ENCODE peak calls at places on chromosome 15, in five cellular contexts. Y, T, C, O and K are unnamed samples.

GRCh38 chr15:80890341-80890972 is 99.2 kb downstream of the MESD start:
- DNase-seq in T (no peak), O (no peak), C (no peak), Y (no peak), K (no peak)

GRCh38 chr15:61226313-61227250 is 2.5 kb downstream of the RORA start:
- DNase-seq in Y (no peak), O (no peak), C (no peak), T (no peak), K (peak)

GRCh38 chr15:95770191-95770590 is 560.3 kb upstream of the NR2F2 start:
- DNase-seq in C (no peak), Y (no peak), O (no peak), T (no peak), K (peak)

GRCh38 chr15:48340111-48340510 is 8.9 kb downstream of the DUT start:
- DNase-seq in C (no peak), Y (no peak), O (no peak), T (no peak), K (no peak)

GRCh38 chr15:80660114-80660513 is 35.0 kb upstream of the ABHD17C start:
- DNase-seq in T (no peak), O (no peak), Y (peak), C (peak), K (peak)

GRCh38 chr15:97875513-97876285 is 84.8 kb upstream of the ARRDC4 start:
- DNase-seq in C (no peak), T (peak), Y (no peak), O (no peak), K (peak)

GRCh38 chr15:72785452-72786243 is 2.1 kb upstream of the ADPGK start:
- DNase-seq in C (no peak), O (no peak), T (no peak), Y (no peak), K (no peak)

GRCh38 chr15:20645956-20646355 is 104.4 kb upstream of the GOLGA6L6 start:
- DNase-seq in C (no peak), Y (no peak), T (no peak), O (peak), K (no peak)

GRCh38 chr15:29674661-29675533 is 147.4 kb downstream of the TJP1 start:
- DNase-seq in Y (peak), C (peak), T (peak), O (no peak), K (peak)

GRCh38 chr15:57440799-57441198 is 64.5 kb downstream of the CGNL1 start:
- DNase-seq in C (no peak), O (no peak), T (no peak), Y (no peak), K (no peak)

GRCh38 chr15:66269326-66270090 is 16.0 kb upstream of the MEGF11 start:
- DNase-seq in O (no peak), Y (no peak), C (no peak), T (peak), K (peak)

GRCh38 chr15:31887246-31887645 is 143.1 kb upstream of the CHRNA7 start:
- DNase-seq in O (no peak), Y (no peak), T (no peak), C (no peak), K (peak)

GRCh38 chr15:47715856-47716445 is 1.4 kb upstream of the SEMA6D start:
- DNase-seq in Y (no peak), O (no peak), C (no peak), T (no peak), K (no peak)

GRCh38 chr15:35626531-35626930 is 80.6 kb upstream of the DPH6 start:
- DNase-seq in O (no peak), T (no peak), Y (no peak), C (no peak), K (no peak)

GRCh38 chr15:84611631-84612030 is 10.8 kb downstream of the ZSCAN2 start:
- DNase-seq in T (no peak), C (no peak), O (no peak), Y (no peak), K (no peak)

GRCh38 chr15:63407612-63408011 is 26.0 kb upstream of the CA12 start:
- DNase-seq in T (no peak), Y (no peak), O (no peak), C (no peak), K (no peak)

GRCh38 chr15:99347609-99348008 is 96.3 kb downstream of the LRRC28 start:
- DNase-seq in C (no peak), T (no peak), Y (no peak), O (no peak), K (no peak)

GRCh38 chr15:75583689-75584088 is 4.6 kb upstream of the PTPN9 start:
- DNase-seq in C (no peak), T (no peak), Y (no peak), O (no peak), K (no peak)

GRCh38 chr15:39118510-39118909 is 462.4 kb upstream of the THBS1 start:
- DNase-seq in Y (no peak), O (no peak), C (no peak), T (no peak), K (no peak)

GRCh38 chr15:92611150-92611549 is 44.4 kb downstream of the FAM174B start:
- DNase-seq in Y (no peak), O (no peak), C (no peak), T (no peak), K (no peak)

GRCh38 chr15:66703540-66703941 is 1.5 kb downstream of the SMAD6 start:
- DNase-seq in T (no peak), C (no peak), O (no peak), Y (no peak), K (peak)

GRCh38 chr15:52383100-52383588 is 87.5 kb upstream of the MYO5C start:
- DNase-seq in O (peak), T (no peak), Y (no peak), C (no peak), K (no peak)

GRCh38 chr15:27645672-27646071 is 453.4 kb downstream of the OCA2 start:
- DNase-seq in Y (no peak), T (no peak), O (no peak), C (no peak), K (peak)

GRCh38 chr15:83871808-83872559 is 218.1 kb downstream of the ADAMTSL3 start:
- DNase-seq in Y (no peak), C (no peak), T (peak), O (peak), K (no peak)

GRCh38 chr15:48796930-48797329 is 13.9 kb downstream of the CEP152 start:
- DNase-seq in Y (no peak), T (no peak), O (peak), C (no peak), K (no peak)

GRCh38 chr15:60651734-60652141 is 172.8 kb upstream of the ICE2 start:
- DNase-seq in C (no peak), O (peak), T (no peak), Y (no peak), K (peak)

GRCh38 chr15:32089851-32090359 is 59.6 kb downstream of the CHRNA7 start:
- DNase-seq in T (no peak), O (no peak), Y (no peak), C (no peak), K (peak)

GRCh38 chr15:56869573-56869972 is 48.9 kb upstream of the TCF12 start:
- DNase-seq in C (no peak), O (no peak), Y (no peak), T (peak), K (peak)

GRCh38 chr15:36502509-36502908 is 76.9 kb upstream of the CDIN1 start:
- DNase-seq in O (no peak), Y (no peak), T (no peak), C (no peak), K (no peak)

GRCh38 chr15:25235391-25235790 is 203.4 kb downstream of the UBE3A start:
- DNase-seq in O (no peak), C (no peak), Y (no peak), T (no peak), K (no peak)

GRCh38 chr15:44530653-44531052 is 6.3 kb upstream of the EIF3J start:
- DNase-seq in T (no peak), C (no peak), O (no peak), Y (no peak), K (no peak)

GRCh38 chr15:78284758-78285157 is 14.7 kb downstream of the SKIC8 start:
- DNase-seq in O (no peak), C (no peak), Y (no peak), T (no peak), K (no peak)

GRCh38 chr15:78282324-78282723 is 17.1 kb downstream of the SKIC8 start:
- DNase-seq in C (no peak), Y (no peak), T (no peak), O (no peak), K (no peak)

GRCh38 chr15:78276032-78276943 is 11.9 kb downstream of the DNAJA4 start:
- DNase-seq in O (no peak), Y (no peak), T (peak), C (no peak), K (no peak)

DNA sequence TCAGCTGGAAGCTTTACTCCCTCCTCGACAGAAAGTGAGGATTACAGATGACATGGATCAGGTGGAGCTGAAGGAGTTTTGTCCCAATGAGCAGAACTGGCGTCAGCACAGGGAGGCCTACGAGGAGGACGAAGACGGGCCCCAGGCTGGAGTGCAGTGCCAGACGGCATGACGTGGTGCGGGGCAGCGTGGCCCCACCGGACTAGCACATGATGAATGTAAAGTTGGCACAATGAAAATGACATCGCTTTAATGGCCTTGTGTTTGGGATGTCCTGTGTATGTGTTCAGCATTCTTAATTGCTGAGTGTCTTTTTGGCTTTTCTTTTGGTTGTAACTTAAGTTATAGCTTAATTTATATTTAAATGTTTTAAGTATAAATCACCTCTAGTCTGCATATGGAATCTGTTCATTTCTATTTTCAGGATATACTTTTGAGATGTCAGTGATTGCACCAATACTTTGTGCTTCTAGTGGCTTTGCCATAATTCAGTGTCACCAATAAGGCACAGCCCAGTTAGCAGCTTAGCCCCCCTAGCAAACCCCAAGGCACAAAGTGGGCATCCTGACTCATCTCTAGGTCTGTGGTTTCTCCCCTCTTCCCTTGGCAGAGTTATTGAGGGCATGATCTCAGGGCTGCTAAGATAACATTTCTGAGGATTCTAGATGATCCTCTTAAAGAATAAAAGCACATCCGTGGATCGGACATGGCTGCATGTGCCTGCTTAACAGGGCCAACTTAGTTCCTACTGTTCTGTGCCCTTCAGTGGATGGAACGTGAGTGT is 16.1 kb downstream of the DNAJA4 start:
- DNase-seq in Y (no peak), O (no peak), T (no peak), C (no peak), K (no peak)
- TF ChIP-seq REST in Y (no peak), O (no peak), T (no peak), C (no peak), K (no peak)

GRCh38 chr15:40843885-40844542 is at the start of gene SPINT1:
- DNase-seq in C (no peak), Y (no peak), O (no peak), T (peak), K (peak)
- TF ChIP-seq JUNB in C (no peak), Y (no peak), O (no peak), T (no peak), K (no peak)

DNA sequence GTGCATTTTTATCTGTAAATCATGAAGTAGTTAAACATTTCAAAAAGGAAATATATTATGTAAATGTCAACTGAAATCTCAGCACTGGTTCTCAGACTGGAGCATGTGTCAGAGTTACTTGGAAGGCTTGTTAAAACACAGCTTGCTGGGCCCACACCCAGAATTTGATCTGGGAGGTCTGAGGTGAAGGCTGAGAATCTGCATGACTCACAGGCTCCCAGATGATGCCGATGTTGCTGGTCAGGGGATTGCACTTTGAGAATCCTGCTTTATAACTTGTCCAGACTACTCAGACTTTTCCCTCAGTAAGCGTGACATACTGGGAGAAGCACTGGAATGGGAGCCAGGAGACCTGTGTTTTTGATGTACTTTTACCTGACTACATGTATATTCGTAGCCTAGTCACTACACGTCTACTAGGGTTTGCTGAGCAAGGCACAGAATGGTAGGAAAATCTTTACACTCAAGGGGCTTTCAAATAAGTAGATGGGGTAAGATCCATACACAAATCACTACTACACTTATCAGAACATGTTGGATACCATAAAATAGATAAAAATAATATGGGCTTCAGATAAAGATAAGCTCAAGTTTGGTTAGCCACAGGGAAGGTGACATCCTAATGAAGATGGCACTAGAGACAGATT is 77.1 kb upstream of the MEX3B start:
- DNase-seq in Y (peak), O (no peak), C (no peak), T (no peak), K (no peak)
- TF ChIP-seq REST in Y (no peak), O (no peak), C (no peak), T (no peak), K (no peak)

DNA sequence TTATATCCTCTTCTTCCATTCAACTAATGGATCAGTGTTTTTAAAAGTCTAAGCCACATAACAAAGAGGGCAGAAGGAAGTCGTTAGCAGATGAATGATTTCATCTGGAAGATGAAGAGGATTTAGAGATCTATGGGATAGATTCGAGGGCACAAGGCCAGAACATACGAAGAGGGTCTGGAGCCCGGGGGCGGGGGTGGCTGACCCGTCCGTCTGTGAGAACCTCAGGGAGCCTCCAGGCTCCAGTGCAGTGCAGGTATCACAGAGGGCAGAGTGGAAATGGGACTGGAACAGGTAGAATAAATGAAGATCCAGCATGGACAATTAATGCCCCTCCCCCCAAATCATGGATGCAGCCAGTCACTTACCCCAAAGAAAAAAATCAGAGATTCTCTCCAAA is 1.5 kb upstream of the GOLGA8B start:
- DNase-seq in Y (no peak), O (no peak), C (no peak), T (no peak), K (no peak)
- TF ChIP-seq JUNB in Y (no peak), O (no peak), C (no peak), T (no peak), K (no peak)

GRCh38 chr15:69996321-69996720 is 101.4 kb downstream of the TLE3 start:
- DNase-seq in C (no peak), Y (no peak), T (no peak), O (no peak), K (no peak)

GRCh38 chr15:69999392-70000085 is 98.2 kb downstream of the TLE3 start:
- DNase-seq in T (no peak), Y (no peak), C (no peak), O (no peak), K (no peak)

GRCh38 chr15:69996842-69997478 is 100.8 kb downstream of the TLE3 start:
- DNase-seq in O (no peak), T (no peak), C (no peak), Y (no peak), K (no peak)

GRCh38 chr15:69997701-69998273 is 99.9 kb downstream of the TLE3 start:
- DNase-seq in O (no peak), C (no peak), T (no peak), Y (no peak), K (no peak)

DNA sequence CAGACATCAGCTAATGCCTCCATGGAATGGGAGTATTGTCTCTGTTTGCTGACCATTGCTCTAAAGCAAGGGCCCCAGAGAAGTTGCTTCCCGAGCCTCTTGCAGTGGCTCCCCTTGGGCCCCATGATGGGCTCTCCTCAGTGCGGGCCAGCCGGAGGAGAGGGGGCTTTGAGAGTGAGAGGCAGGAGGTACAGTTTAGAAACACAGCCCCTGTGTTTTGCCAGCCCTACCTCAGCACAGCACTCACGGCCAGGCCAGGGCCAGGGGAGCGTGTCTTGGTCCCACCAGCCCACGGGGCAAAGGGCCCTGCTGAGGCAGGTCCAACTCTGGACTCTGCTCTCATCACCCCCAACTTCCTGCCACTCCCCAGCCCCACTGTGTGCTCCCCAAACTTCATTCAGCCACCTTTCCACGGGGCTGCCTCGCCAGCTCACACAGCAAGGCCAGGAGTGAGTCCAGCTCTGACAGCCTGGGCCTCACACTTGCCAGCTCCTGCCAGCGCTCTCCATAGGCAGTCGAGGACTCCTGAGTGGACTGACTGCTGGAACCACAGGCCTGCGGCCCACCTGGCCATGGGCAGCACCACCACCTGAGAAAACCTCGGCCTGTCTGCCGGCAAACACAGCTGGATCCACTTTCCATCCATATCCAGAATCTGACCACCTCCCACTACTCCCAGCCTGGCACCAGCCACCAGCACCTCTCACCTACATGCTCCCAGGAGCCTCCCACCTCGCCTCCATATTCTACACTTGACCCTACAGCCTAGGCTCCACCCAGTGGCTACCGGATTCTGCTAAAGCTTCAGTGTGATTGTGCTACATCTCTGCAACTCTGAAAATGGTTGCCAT is 99.0 kb downstream of the TLE3 start:
- DNase-seq in T (no peak), C (no peak), O (no peak), Y (no peak), K (no peak)
- TF ChIP-seq REST in T (no peak), C (no peak), O (no peak), Y (no peak), K (no peak)

GRCh38 chr15:74403981-74404563 is 29.7 kb downstream of the SEMA7A start:
- DNase-seq in T (no peak), C (no peak), O (peak), Y (no peak), K (no peak)
- TF ChIP-seq JUNB in T (no peak), C (no peak), O (peak), Y (no peak), K (no peak)

DNA sequence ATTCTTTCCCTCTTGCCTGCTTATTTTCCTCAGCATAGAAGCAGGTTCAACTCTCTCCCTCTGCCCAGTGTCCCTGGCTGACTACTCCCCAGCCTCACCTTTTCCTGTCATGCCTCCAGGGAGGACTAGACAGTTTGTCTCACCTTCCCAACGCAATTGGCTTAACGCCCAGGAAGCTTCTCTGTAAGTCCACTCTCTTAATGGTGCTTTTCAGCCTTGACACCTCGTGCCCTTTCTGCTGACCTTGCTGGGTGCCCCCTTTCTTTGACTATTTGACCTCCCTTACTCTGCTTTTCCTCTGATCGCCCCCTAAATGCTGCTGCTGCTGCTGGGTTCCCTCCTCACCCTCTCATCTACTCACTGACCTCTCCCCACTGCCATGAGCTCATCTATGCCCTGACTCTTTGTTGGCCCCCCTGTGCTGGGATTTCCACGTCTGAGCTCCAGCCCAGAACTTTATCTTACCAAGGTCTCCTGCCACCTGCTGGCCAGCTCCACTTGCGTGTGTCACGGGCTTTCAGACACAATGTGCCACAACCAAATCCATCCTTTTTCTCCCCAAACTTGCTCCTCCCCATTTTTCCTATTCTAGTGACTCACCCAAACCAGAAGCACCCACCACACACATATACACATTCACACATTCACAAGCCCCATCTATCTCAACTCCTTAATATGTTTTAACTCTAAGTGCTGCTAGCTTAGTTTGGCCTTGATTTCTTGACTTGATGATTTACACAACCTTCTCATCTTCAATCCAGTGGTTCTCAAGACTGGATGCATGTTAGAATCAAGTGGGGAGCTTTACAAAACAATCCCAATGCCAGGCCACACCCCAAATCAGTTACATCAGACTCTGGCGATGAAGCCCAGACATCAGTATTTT is 16.6 kb downstream of the EPB42 start:
- DNase-seq in Y (peak), T (peak), C (peak), O (no peak), K (peak)
- TF ChIP-seq REST in Y (no peak), T (no peak), C (no peak), O (no peak), K (no peak)